ENCODE peak calls at places on chromosomes 4 and X, in four cellular contexts. Y is K562, G is HepG2, M is H1. V is an unnamed sample.

GRCh38 chr4:2363056-2363719 is 55.3 kb downstream of the ZFYVE28 start:
- DNase-seq in Y (no peak), G (peak), M (no peak), V (no peak)

GRCh38 chr4:126264839-126265238 is 950.1 kb downstream of the FAT4 start:
- DNase-seq in Y (no peak), G (no peak), M (no peak), V (no peak)

GRCh38 chr4:28093071-28093470 is 1232.4 kb downstream of the STIM2 start:
- DNase-seq in Y (no peak), G (no peak), M (no peak), V (no peak)

GRCh38 chr4:24053906-24054305 is 164.1 kb upstream of the PPARGC1A start:
- DNase-seq in Y (no peak), G (no peak), M (no peak), V (no peak)

GRCh38 chr4:87118421-87118820 is 102.0 kb downstream of the KLHL8 start:
- DNase-seq in Y (no peak), G (no peak), M (no peak), V (no peak)

GRCh38 chr4:145951931-145952330 is 13.3 kb upstream of the ZNF827 start:
- DNase-seq in Y (no peak), G (no peak), M (no peak), V (no peak)

GRCh38 chr4:32133734-32134133 is 1413.6 kb downstream of the PCDH7 start:
- DNase-seq in Y (no peak), G (no peak), M (no peak), V (no peak)

GRCh38 chr4:39103291-39103690 is 41.3 kb downstream of the KLHL5 start:
- DNase-seq in Y (no peak), G (no peak), M (no peak), V (no peak)

GRCh38 chrX:39261446-39262147 is 460.3 kb downstream of the MID1IP1 start:
- DNase-seq in Y (peak), G (peak), M (no peak), V (no peak)

GRCh38 chrX:2500091-2500680 is 590 bp downstream of the DHRSX start:
- DNase-seq in Y (peak), G (peak), M (no peak), V (no peak)

GRCh38 chr4:15294832-15295231 is 133.0 kb upstream of the C1QTNF7 start:
- DNase-seq in Y (no peak), G (no peak), M (no peak), V (no peak)

GRCh38 chr4:157713342-157713741 is 459.5 kb downstream of the GASK1B start:
- DNase-seq in Y (no peak), G (no peak), M (no peak), V (no peak)

GRCh38 chr4:54400802-54401201 is 171.7 kb downstream of the PDGFRA start:
- DNase-seq in Y (no peak), G (no peak), M (no peak), V (no peak)

GRCh38 chrX:17812763-17813162 is 48.3 kb downstream of the RAI2 start:
- DNase-seq in Y (peak), G (no peak), M (no peak), V (no peak)

GRCh38 chr4:30863031-30863430 is 142.9 kb downstream of the PCDH7 start:
- DNase-seq in Y (no peak), G (no peak), M (no peak), V (no peak)

GRCh38 chr4:6019316-6020263 is 1.4 kb upstream of the C4orf50 start:
- DNase-seq in Y (peak), G (peak), M (no peak), V (no peak)

GRCh38 chr4:25916870-25917269 is 2.9 kb downstream of the SMIM20 start:
- DNase-seq in Y (no peak), G (no peak), M (no peak), V (no peak)

GRCh38 chr4:77854431-77855111 is 8.1 kb upstream of the MRPL1 start:
- DNase-seq in Y (no peak), G (no peak), M (no peak), V (no peak)

GRCh38 chr4:125985856-125986255 is 671.1 kb downstream of the FAT4 start:
- DNase-seq in Y (no peak), G (no peak), M (peak), V (peak)

GRCh38 chr4:125198916-125199315 is 115.8 kb upstream of the FAT4 start:
- DNase-seq in Y (no peak), G (no peak), M (no peak), V (no peak)

GRCh38 chrX:112857478-112857878 is 16.8 kb upstream of the AMOT start:
- DNase-seq in Y (no peak), G (no peak), M (no peak), V (no peak)

GRCh38 chr4:9938933-9939332 is 82.4 kb downstream of the SLC2A9 start:
- DNase-seq in Y (no peak), G (no peak), M (no peak), V (no peak)

GRCh38 chr4:10587697-10588096 is 96.9 kb downstream of the CLNK start:
- DNase-seq in Y (no peak), G (no peak), M (no peak), V (no peak)

GRCh38 chr4:76059750-76060149 is 14.8 kb upstream of the ART3 start:
- DNase-seq in Y (no peak), G (no peak), M (no peak), V (no peak)

GRCh38 chrX:149540133-149540620 is 635 bp upstream of the EOLA1 start:
- DNase-seq in Y (peak), G (peak), M (peak), V (no peak)

GRCh38 chr4:158172196-158172557 is 648 bp downstream of the GASK1B start:
- DNase-seq in Y (no peak), G (no peak), M (no peak), V (no peak)

GRCh38 chr4:141004844-141005243 is 128.4 kb downstream of the RNF150 start:
- DNase-seq in Y (no peak), G (no peak), M (no peak), V (no peak)

GRCh38 chrX:36357855-36358254 is 438.3 kb downstream of the CFAP47 start:
- DNase-seq in Y (no peak), G (no peak), M (no peak), V (no peak)

DNA sequence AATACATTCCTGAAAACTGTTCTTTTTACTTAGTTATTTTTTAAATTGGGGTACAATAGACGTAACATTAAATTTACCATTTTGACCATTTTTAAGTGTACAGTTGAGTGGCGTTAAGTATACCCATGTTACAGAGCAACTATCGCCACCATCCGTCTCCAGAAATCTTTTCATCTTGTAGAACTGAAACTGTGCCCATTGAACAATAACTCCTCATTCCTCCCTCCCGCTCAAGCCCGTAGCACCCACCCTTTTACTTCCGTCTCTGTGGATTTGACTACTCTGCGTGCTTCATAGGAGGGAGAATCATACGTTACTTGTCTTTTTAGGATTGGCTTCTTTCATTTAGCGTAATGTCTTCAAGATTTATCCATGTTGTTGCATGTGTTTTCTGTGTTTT is 55.3 kb downstream of the TMEM131L start:
- DNase-seq in Y (no peak), G (no peak), M (no peak), V (peak)
- TF ChIP-seq HDAC6 in Y (no peak), G (no peak), M (no peak), V (no peak)

DNA sequence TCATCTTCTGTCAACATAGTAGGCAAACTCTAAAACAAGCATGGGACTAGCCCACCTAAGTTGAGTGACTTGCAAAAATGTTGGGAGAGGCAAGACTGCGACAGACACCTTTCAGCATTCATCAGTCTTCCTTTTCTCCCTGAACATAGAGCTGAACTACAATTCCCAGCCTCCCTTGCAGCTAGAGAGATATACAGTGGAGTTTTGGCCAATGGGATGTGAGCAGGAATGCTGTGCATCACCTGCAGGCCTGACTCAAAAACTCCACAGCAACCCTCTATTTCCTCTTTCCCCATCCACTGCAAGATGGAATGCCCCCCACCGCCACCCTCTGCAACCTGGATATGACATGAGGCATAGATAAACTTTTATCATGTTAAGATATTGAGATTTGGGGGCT is 66.5 kb downstream of the PDHA1 start:
- DNase-seq in Y (no peak), G (no peak), M (no peak), V (no peak)
- TF ChIP-seq HDAC6 in Y (no peak), G (no peak), M (no peak), V (no peak)

DNA sequence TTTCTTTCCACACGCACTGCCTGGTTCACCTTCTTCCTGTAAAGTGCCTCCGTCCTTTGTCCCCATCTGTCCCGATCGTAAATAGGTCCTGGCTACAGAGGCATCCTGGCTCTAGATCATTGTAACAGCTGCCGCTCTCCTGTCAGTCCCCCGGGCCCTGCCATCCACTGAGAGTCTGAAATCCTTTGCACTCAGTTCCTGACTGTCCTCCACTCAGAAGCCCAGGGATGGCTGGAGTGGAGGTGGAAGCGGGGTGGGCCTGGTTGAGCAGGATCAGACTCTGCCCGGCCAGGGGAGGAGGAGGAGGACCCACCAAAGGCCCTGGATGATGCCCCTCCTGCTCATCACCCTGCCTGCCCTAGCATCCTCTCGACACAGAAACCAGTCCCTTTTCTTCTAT is 29.8 kb downstream of the PIGG start:
- DNase-seq in Y (no peak), G (no peak), M (no peak), V (no peak)
- TF ChIP-seq HDAC6 in Y (no peak), G (no peak), M (no peak), V (no peak)

GRCh38 chrX:54529166-54529558 is 857 bp upstream of the GNL3L start:
- DNase-seq in Y (no peak), G (no peak), M (no peak), V (no peak)

GRCh38 chrX:54529559-54530357 is at the start of gene GNL3L:
- DNase-seq in Y (peak), G (peak), M (peak), V (peak)

GRCh38 chrX:54534271-54534670 is 4.3 kb downstream of the GNL3L start:
- DNase-seq in Y (no peak), G (no peak), M (no peak), V (no peak)

GRCh38 chrX:54530358-54530900 is 410 bp downstream of the GNL3L start:
- DNase-seq in Y (peak), G (no peak), M (no peak), V (peak)
- TF ChIP-seq HDAC6 in Y (no peak), G (no peak), M (no peak), V (no peak)

GRCh38 chrX:20442597-20442996 is 175.9 kb upstream of the RPS6KA3 start:
- DNase-seq in Y (peak), G (peak), M (peak), V (no peak)

GRCh38 chrX:20437678-20438077 is 171.0 kb upstream of the RPS6KA3 start:
- DNase-seq in Y (no peak), G (peak), M (no peak), V (no peak)

GRCh38 chrX:20438871-20439526 is 172.3 kb upstream of the RPS6KA3 start:
- DNase-seq in Y (no peak), G (peak), M (no peak), V (no peak)

GRCh38 chrX:20445109-20445508 is 178.4 kb upstream of the RPS6KA3 start:
- DNase-seq in Y (no peak), G (no peak), M (no peak), V (no peak)

DNA sequence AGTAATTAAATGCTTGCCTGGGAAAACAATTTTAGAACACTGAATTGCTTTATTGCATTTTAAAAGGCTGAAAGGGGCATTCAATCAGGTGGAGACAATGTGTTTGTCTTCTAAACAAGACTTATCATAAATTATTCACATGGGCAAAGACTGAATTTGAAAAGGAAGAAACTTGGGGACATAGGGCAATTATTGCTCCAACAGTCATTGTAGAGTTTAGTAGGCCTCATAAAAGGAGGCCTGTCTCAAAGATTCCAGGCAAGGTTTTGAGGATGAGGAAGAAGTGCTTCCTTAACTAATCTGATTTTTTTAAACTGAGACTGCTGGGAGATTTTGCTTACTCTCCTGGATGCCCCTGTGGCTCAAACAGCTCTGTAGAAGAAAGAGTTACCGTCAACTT is 174.4 kb upstream of the RPS6KA3 start:
- DNase-seq in Y (no peak), G (no peak), M (no peak), V (no peak)
- TF ChIP-seq HDAC6 in Y (no peak), G (no peak), M (no peak), V (no peak)

GRCh38 chr4:104815593-104816156 is 321.0 kb upstream of the CXXC4 start:
- DNase-seq in Y (no peak), G (no peak), M (no peak), V (peak)

GRCh38 chr4:104818579-104818978 is 323.9 kb upstream of the CXXC4 start:
- DNase-seq in Y (no peak), G (no peak), M (no peak), V (no peak)
- TF ChIP-seq HDAC6 in Y (no peak), G (no peak), M (no peak), V (no peak)

DNA sequence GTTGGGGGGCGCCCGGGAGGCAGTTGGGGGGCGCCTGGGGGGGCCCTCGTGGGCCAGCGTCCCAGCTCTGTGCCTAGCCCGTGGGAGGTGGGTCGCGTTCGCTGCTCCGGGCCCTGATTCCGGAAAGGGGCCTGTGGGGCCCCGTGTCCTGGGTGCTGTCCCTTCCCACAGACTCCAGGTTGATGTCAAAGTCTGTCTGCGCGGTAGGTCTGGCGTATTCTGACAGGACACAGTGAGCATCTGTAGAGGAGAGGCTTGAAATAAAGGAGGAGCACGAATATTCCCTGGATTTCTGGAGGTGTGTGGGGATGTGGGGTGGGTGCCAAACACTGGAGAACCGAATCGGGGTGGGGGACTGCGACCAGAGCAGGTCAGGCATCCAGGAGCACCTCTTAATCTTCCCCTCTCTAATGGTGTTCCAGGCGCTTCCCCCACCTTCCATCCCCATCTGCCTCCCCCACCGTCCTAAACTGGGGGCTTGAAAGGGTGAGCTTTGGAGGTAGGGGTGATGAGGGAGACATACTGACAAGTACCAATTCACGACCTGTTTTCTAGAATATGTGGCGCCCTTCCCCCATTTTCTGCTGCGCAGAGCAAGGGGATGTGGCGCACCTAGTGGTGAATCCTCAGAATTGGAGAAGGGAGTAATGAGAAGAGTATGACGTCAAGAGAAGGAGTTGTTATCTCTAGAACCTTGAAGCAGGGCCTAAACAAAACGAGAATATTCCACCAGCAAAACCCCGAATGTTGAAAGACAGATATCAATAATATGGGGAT is 873 bp downstream of the GPRASP1 start:
- DNase-seq in Y (no peak), G (no peak), M (no peak), V (no peak)
- TF ChIP-seq HDAC6 in Y (no peak), G (no peak), M (no peak), V (no peak)

DNA sequence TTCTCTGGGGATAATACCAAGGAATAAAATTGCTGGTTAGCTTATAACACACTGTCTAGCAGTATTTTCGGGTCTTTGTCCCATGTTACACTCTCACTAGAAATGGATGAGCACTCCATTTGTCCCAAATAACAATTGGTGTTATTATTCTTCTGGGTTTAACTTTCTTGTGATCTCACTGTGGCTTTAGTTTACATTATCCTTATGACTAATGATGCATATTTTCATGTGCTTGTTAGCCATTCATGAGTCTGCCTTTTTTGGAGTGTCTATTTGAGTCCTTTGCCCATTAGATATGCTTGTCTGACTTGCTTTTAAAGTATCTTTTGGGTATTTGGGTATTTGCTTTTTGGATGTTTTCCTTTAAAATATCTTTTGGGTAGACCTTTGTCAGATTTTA is 372.9 kb upstream of the TENM3 start:
- DNase-seq in Y (no peak), G (no peak), M (no peak), V (no peak)
- TF ChIP-seq HDAC6 in Y (no peak), G (no peak), M (no peak), V (no peak)

V was measured in GM12878.